ENCODE peak calls at places on chromosomes 1 and 21, in five cellular contexts. One of them, this sample, is unnamed.

GRCh38 chr1:226763741-226764264 is 24.7 kb upstream of the ITPKB start:
- DNase-seq in esophagus muscularis mucosa: no peak
- DNase-seq in breast epithelium: no peak
- DNase-seq in sigmoid colon: no peak
- DNase-seq in prostate gland: no peak
- DNase-seq in this sample: no peak

GRCh38 chr1:117231748-117232373 is 21.1 kb upstream of the VTCN1 start:
- DNase-seq in prostate gland: peak
- DNase-seq in sigmoid colon: no peak
- DNase-seq in esophagus muscularis mucosa: no peak
- DNase-seq in breast epithelium: peak
- DNase-seq in this sample: no peak

GRCh38 chr1:12769976-12770505 is 3.5 kb upstream of the PRAMEF12 start:
- DNase-seq in sigmoid colon: no peak
- DNase-seq in esophagus muscularis mucosa: peak
- DNase-seq in breast epithelium: no peak
- DNase-seq in prostate gland: no peak
- DNase-seq in this sample: no peak

GRCh38 chr1:3774503-3775247 is 2.1 kb downstream of the SMIM1 start:
- DNase-seq in esophagus muscularis mucosa: no peak
- DNase-seq in prostate gland: no peak
- DNase-seq in breast epithelium: no peak
- DNase-seq in sigmoid colon: no peak
- DNase-seq in this sample: peak

GRCh38 chr21:29193907-29194306 is 63.5 kb downstream of the MAP3K7CL start:
- DNase-seq in sigmoid colon: no peak
- DNase-seq in prostate gland: no peak
- DNase-seq in breast epithelium: no peak
- DNase-seq in esophagus muscularis mucosa: no peak
- DNase-seq in this sample: no peak

GRCh38 chr1:159923203-159924024 is 1.9 kb downstream of the TAGLN2 start:
- DNase-seq in breast epithelium: peak
- DNase-seq in sigmoid colon: peak
- DNase-seq in prostate gland: peak
- DNase-seq in esophagus muscularis mucosa: peak
- DNase-seq in this sample: peak

GRCh38 chr1:94273111-94273510 is 35.7 kb upstream of the ARHGAP29 start:
- DNase-seq in prostate gland: no peak
- DNase-seq in breast epithelium: no peak
- DNase-seq in sigmoid colon: no peak
- DNase-seq in esophagus muscularis mucosa: no peak
- DNase-seq in this sample: no peak

GRCh38 chr1:209335090-209335692 is 248.3 kb upstream of the CAMK1G start:
- DNase-seq in esophagus muscularis mucosa: no peak
- DNase-seq in prostate gland: no peak
- DNase-seq in breast epithelium: no peak
- DNase-seq in sigmoid colon: no peak
- DNase-seq in this sample: no peak

GRCh38 chr1:7591565-7591964 is 179.5 kb upstream of the VAMP3 start:
- DNase-seq in sigmoid colon: peak
- DNase-seq in esophagus muscularis mucosa: no peak
- DNase-seq in prostate gland: no peak
- DNase-seq in breast epithelium: no peak
- DNase-seq in this sample: peak

GRCh38 chr1:181630398-181630797 is 147.1 kb downstream of the CACNA1E start:
- DNase-seq in prostate gland: no peak
- DNase-seq in sigmoid colon: no peak
- DNase-seq in esophagus muscularis mucosa: no peak
- DNase-seq in breast epithelium: no peak
- DNase-seq in this sample: no peak

GRCh38 chr1:20089328-20090077 is 19.5 kb downstream of the PLA2G5 start:
- DNase-seq in prostate gland: no peak
- DNase-seq in sigmoid colon: no peak
- DNase-seq in esophagus muscularis mucosa: no peak
- DNase-seq in breast epithelium: no peak
- DNase-seq in this sample: no peak

GRCh38 chr1:228862542-228863505 is 127.5 kb downstream of the RHOU start:
- DNase-seq in breast epithelium: no peak
- DNase-seq in sigmoid colon: no peak
- DNase-seq in prostate gland: no peak
- DNase-seq in esophagus muscularis mucosa: peak
- DNase-seq in this sample: no peak

GRCh38 chr1:25571522-25571970 is 28.1 kb downstream of the LDLRAP1 start:
- DNase-seq in breast epithelium: no peak
- DNase-seq in sigmoid colon: no peak
- DNase-seq in prostate gland: no peak
- DNase-seq in esophagus muscularis mucosa: no peak
- DNase-seq in this sample: no peak

GRCh38 chr1:230790026-230790425 is 42.8 kb downstream of the CAPN9 start:
- DNase-seq in prostate gland: no peak
- DNase-seq in sigmoid colon: no peak
- DNase-seq in esophagus muscularis mucosa: peak
- DNase-seq in breast epithelium: no peak
- DNase-seq in this sample: no peak
- TF ChIP-seq POLR2AphosphoS5 in prostate gland: no peak
- TF ChIP-seq POLR2AphosphoS5 in sigmoid colon: no peak
- TF ChIP-seq POLR2AphosphoS5 in esophagus muscularis mucosa: no peak
- TF ChIP-seq POLR2AphosphoS5 in breast epithelium: no peak
- TF ChIP-seq POLR2AphosphoS5 in this sample: no peak

GRCh38 chr1:155396874-155397476 is 76.3 kb downstream of the RUSC1 start:
- DNase-seq in breast epithelium: no peak
- DNase-seq in prostate gland: no peak
- DNase-seq in sigmoid colon: no peak
- DNase-seq in esophagus muscularis mucosa: no peak
- DNase-seq in this sample: no peak
- TF ChIP-seq POLR2AphosphoS5 in breast epithelium: no peak
- TF ChIP-seq POLR2AphosphoS5 in prostate gland: no peak
- TF ChIP-seq POLR2AphosphoS5 in sigmoid colon: no peak
- TF ChIP-seq POLR2AphosphoS5 in esophagus muscularis mucosa: no peak
- TF ChIP-seq POLR2AphosphoS5 in this sample: no peak

GRCh38 chr1:65065535-65066378 is 82.2 kb upstream of the AK4 start:
- DNase-seq in prostate gland: peak
- DNase-seq in breast epithelium: peak
- DNase-seq in sigmoid colon: no peak
- DNase-seq in esophagus muscularis mucosa: no peak
- DNase-seq in this sample: no peak
- TF ChIP-seq POLR2AphosphoS5 in prostate gland: no peak
- TF ChIP-seq POLR2AphosphoS5 in breast epithelium: no peak
- TF ChIP-seq POLR2AphosphoS5 in sigmoid colon: no peak
- TF ChIP-seq POLR2AphosphoS5 in esophagus muscularis mucosa: peak
- TF ChIP-seq POLR2AphosphoS5 in this sample: no peak

GRCh38 chr1:97243973-97244560 is 522.5 kb downstream of the PTBP2 start:
- DNase-seq in sigmoid colon: no peak
- DNase-seq in breast epithelium: no peak
- DNase-seq in prostate gland: no peak
- DNase-seq in esophagus muscularis mucosa: no peak
- DNase-seq in this sample: no peak

GRCh38 chr1:97247196-97247595 is 525.6 kb downstream of the PTBP2 start:
- DNase-seq in esophagus muscularis mucosa: no peak
- DNase-seq in sigmoid colon: no peak
- DNase-seq in breast epithelium: no peak
- DNase-seq in prostate gland: no peak
- DNase-seq in this sample: no peak

DNA sequence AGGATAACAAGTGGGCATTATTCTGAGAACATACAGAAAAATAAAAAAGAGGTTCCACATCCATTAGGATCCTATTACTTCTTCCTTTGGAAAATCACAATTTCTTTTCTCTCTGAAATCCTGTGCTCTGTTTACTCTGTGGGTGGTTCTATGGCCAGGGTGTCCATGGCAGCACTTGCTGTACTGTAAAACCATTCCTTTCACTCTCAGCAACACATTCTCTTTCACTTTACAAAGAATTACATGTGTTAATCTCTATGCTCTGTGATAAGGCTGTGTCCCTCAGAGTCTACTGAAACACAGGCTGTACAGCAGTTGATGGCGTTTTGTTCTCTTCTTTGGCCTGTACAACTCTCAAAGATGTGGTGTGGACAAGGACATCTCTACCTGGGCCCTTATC is 524.1 kb downstream of the PTBP2 start:
- DNase-seq in sigmoid colon: no peak
- DNase-seq in esophagus muscularis mucosa: no peak
- DNase-seq in breast epithelium: no peak
- DNase-seq in prostate gland: no peak
- DNase-seq in this sample: no peak
- TF ChIP-seq POLR2AphosphoS5 in sigmoid colon: no peak
- TF ChIP-seq POLR2AphosphoS5 in esophagus muscularis mucosa: no peak
- TF ChIP-seq POLR2AphosphoS5 in breast epithelium: no peak
- TF ChIP-seq POLR2AphosphoS5 in prostate gland: no peak
- TF ChIP-seq POLR2AphosphoS5 in this sample: no peak

GRCh38 chr1:38919075-38919474 is 22.6 kb downstream of the RHBDL2 start:
- DNase-seq in sigmoid colon: no peak
- DNase-seq in prostate gland: no peak
- DNase-seq in breast epithelium: no peak
- DNase-seq in esophagus muscularis mucosa: no peak
- DNase-seq in this sample: no peak
- TF ChIP-seq POLR2AphosphoS5 in sigmoid colon: no peak
- TF ChIP-seq POLR2AphosphoS5 in prostate gland: no peak
- TF ChIP-seq POLR2AphosphoS5 in breast epithelium: no peak
- TF ChIP-seq POLR2AphosphoS5 in esophagus muscularis mucosa: no peak
- TF ChIP-seq POLR2AphosphoS5 in this sample: no peak

GRCh38 chr1:32816676-32817158 is 441 bp downstream of the YARS1 start:
- DNase-seq in breast epithelium: no peak
- DNase-seq in prostate gland: no peak
- DNase-seq in esophagus muscularis mucosa: no peak
- DNase-seq in sigmoid colon: peak
- DNase-seq in this sample: no peak

GRCh38 chr1:32817815-32818786 is 648 bp downstream of the S100PBP start:
- DNase-seq in sigmoid colon: peak
- DNase-seq in breast epithelium: peak
- DNase-seq in prostate gland: peak
- DNase-seq in esophagus muscularis mucosa: peak
- DNase-seq in this sample: peak

GRCh38 chr1:32818804-32819541 is 1.5 kb downstream of the S100PBP start:
- DNase-seq in breast epithelium: no peak
- DNase-seq in esophagus muscularis mucosa: no peak
- DNase-seq in sigmoid colon: no peak
- DNase-seq in prostate gland: no peak
- DNase-seq in this sample: no peak

GRCh38 chr1:32813941-32814739 is 3.0 kb downstream of the YARS1 start:
- DNase-seq in sigmoid colon: no peak
- DNase-seq in prostate gland: no peak
- DNase-seq in esophagus muscularis mucosa: no peak
- DNase-seq in breast epithelium: no peak
- DNase-seq in this sample: no peak

DNA sequence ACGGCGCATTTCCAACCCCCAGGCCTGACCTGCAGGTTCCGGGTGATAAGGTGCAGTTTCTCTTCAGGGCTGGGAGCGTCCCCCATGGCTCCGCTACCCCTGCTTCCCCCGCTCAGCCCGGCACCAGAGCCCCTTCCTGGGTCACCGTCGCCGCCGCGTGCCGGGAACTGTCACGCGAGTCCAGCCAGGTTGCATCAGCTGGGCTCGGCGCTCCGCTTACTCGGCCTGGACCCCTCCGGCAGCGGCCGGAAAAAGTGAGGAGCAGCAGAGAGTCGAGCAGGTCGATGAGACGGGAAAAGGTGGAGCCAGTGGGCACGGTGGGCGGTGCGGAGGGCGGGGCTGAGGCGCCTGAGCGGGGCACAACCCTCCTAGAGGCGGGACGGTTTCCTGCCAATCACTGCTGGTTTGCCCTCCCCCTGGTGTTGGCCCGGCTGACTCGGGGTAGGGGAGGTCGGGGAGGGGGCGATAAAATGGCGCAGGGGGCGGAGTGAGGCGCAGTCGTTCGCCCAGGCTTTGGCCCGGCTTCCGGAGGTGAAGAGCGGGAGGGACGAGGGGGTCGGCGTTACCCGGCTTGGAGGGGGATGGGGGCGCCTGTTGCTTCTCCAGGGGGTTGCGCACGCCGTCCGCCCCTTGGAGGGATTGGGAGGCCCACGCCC is at the start of the genes S100PBP and YARS1:
- DNase-seq in prostate gland: peak
- DNase-seq in sigmoid colon: peak
- DNase-seq in esophagus muscularis mucosa: peak
- DNase-seq in breast epithelium: peak
- DNase-seq in this sample: peak
- TF ChIP-seq POLR2AphosphoS5 in prostate gland: peak
- TF ChIP-seq POLR2AphosphoS5 in sigmoid colon: peak
- TF ChIP-seq POLR2AphosphoS5 in esophagus muscularis mucosa: peak
- TF ChIP-seq POLR2AphosphoS5 in breast epithelium: peak
- TF ChIP-seq POLR2AphosphoS5 in this sample: peak

DNA sequence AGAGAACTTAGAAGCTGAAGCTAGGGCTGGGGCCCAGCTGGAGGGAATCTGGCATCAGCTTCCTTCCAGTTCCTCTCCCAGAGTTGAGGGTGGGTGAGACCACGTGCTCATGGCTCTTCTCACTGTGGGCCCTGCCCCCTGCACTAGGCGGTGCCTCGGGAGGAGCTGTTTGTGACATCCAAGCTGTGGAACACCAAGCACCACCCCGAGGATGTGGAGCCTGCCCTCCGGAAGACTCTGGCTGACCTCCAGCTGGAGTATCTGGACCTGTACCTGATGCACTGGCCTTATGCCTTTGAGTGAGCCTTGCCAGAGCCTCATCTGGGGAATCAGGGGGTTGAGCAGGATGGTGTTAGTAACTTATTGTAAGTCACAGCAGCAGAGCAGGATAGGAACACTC is 16.1 kb downstream of the AKR1A1 start:
- DNase-seq in breast epithelium: peak
- DNase-seq in sigmoid colon: peak
- DNase-seq in prostate gland: no peak
- DNase-seq in esophagus muscularis mucosa: no peak
- DNase-seq in this sample: peak
- TF ChIP-seq POLR2AphosphoS5 in breast epithelium: peak
- TF ChIP-seq POLR2AphosphoS5 in sigmoid colon: no peak
- TF ChIP-seq POLR2AphosphoS5 in prostate gland: peak
- TF ChIP-seq POLR2AphosphoS5 in esophagus muscularis mucosa: peak
- TF ChIP-seq POLR2AphosphoS5 in this sample: no peak

DNA sequence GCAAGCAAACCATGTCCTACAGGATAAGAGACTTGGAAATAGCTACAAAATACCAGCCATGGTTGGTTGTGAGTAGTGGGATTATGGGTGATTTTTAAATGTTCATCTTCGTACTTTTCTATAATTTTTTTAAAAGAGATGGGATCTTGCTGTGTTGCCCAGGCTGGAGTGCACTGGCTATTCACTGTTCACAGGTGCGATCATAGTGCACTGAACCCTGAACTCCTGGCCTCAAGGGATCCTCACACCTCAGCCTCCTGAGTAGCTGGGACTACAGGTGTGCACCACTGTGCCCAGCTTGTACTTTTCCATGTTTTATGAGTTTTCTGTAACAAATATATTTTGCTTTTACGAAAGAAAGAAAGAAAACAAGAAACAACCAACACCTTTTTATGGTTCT is 224.2 kb downstream of the FOXD2 start:
- DNase-seq in prostate gland: no peak
- DNase-seq in esophagus muscularis mucosa: no peak
- DNase-seq in breast epithelium: no peak
- DNase-seq in sigmoid colon: no peak
- DNase-seq in this sample: no peak
- TF ChIP-seq POLR2AphosphoS5 in prostate gland: no peak
- TF ChIP-seq POLR2AphosphoS5 in esophagus muscularis mucosa: no peak
- TF ChIP-seq POLR2AphosphoS5 in breast epithelium: no peak
- TF ChIP-seq POLR2AphosphoS5 in sigmoid colon: no peak
- TF ChIP-seq POLR2AphosphoS5 in this sample: no peak

GRCh38 chr1:154944422-154945159 is 8.1 kb upstream of the PMVK start:
- DNase-seq in breast epithelium: no peak
- DNase-seq in esophagus muscularis mucosa: no peak
- DNase-seq in prostate gland: no peak
- DNase-seq in sigmoid colon: no peak
- DNase-seq in this sample: no peak
- TF ChIP-seq POLR2AphosphoS5 in breast epithelium: no peak
- TF ChIP-seq POLR2AphosphoS5 in esophagus muscularis mucosa: no peak
- TF ChIP-seq POLR2AphosphoS5 in prostate gland: no peak
- TF ChIP-seq POLR2AphosphoS5 in sigmoid colon: no peak
- TF ChIP-seq POLR2AphosphoS5 in this sample: no peak

GRCh38 chr1:1253972-1254666 is 7.6 kb upstream of the C1QTNF12 start:
- DNase-seq in breast epithelium: no peak
- DNase-seq in prostate gland: no peak
- DNase-seq in sigmoid colon: no peak
- DNase-seq in esophagus muscularis mucosa: no peak
- DNase-seq in this sample: no peak
- TF ChIP-seq POLR2AphosphoS5 in breast epithelium: no peak
- TF ChIP-seq POLR2AphosphoS5 in prostate gland: no peak
- TF ChIP-seq POLR2AphosphoS5 in sigmoid colon: no peak
- TF ChIP-seq POLR2AphosphoS5 in esophagus muscularis mucosa: no peak
- TF ChIP-seq POLR2AphosphoS5 in this sample: no peak

This sample was measured in suprapubic skin.